ENCODE peak calls at places on chromosomes 2 and 18, in four cellular contexts. One of them, this sample, is unnamed.

GRCh38 chr2:53913721-53914120 is 54.0 kb upstream of the GPR75 start:
- DNase-seq in endothelial cell: peak
- DNase-seq in WERI-Rb-1: no peak
- DNase-seq in iPS DF 6.9: no peak
- DNase-seq in this sample: no peak

GRCh38 chr2:59015027-59015426 is 773.9 kb upstream of the FANCL start:
- DNase-seq in iPS DF 6.9: no peak
- DNase-seq in WERI-Rb-1: no peak
- DNase-seq in endothelial cell: no peak
- DNase-seq in this sample: no peak

GRCh38 chr2:138504546-138505239 is 3.1 kb downstream of the SPOPL start:
- DNase-seq in endothelial cell: no peak
- DNase-seq in iPS DF 6.9: no peak
- DNase-seq in WERI-Rb-1: no peak
- DNase-seq in this sample: no peak

GRCh38 chr2:27681844-27682243 is 18.2 kb downstream of the SLC4A1AP start:
- DNase-seq in endothelial cell: no peak
- DNase-seq in WERI-Rb-1: no peak
- DNase-seq in iPS DF 6.9: no peak
- DNase-seq in this sample: no peak

GRCh38 chr2:66251520-66251919 is 183.4 kb upstream of the MEIS1 start:
- DNase-seq in iPS DF 6.9: no peak
- DNase-seq in endothelial cell: no peak
- DNase-seq in WERI-Rb-1: no peak
- DNase-seq in this sample: no peak

GRCh38 chr2:219510512-219511135 is 3.7 kb upstream of the ASIC4 start:
- DNase-seq in iPS DF 6.9: no peak
- DNase-seq in endothelial cell: no peak
- DNase-seq in WERI-Rb-1: peak
- DNase-seq in this sample: no peak

GRCh38 chr2:159096896-159097295 is 128.5 kb downstream of the TANC1 start:
- DNase-seq in WERI-Rb-1: no peak
- DNase-seq in endothelial cell: no peak
- DNase-seq in iPS DF 6.9: no peak
- DNase-seq in this sample: no peak

GRCh38 chr2:33949371-33949770 is 350.3 kb upstream of the FAM98A start:
- DNase-seq in endothelial cell: no peak
- DNase-seq in iPS DF 6.9: no peak
- DNase-seq in WERI-Rb-1: no peak
- DNase-seq in this sample: no peak

GRCh38 chr2:43307046-43307445 is 80.6 kb upstream of the ZFP36L2 start:
- DNase-seq in iPS DF 6.9: no peak
- DNase-seq in endothelial cell: no peak
- DNase-seq in WERI-Rb-1: no peak
- DNase-seq in this sample: no peak

GRCh38 chr2:29295843-29296242 is 180.6 kb downstream of the CLIP4 start:
- DNase-seq in WERI-Rb-1: peak
- DNase-seq in iPS DF 6.9: no peak
- DNase-seq in endothelial cell: peak
- DNase-seq in this sample: no peak

GRCh38 chr2:160493227-160494028 is at the start of gene RBMS1:
- DNase-seq in endothelial cell: peak
- DNase-seq in iPS DF 6.9: no peak
- DNase-seq in WERI-Rb-1: peak
- DNase-seq in this sample: peak

GRCh38 chr18:28175930-28176673 is 828 bp downstream of the CDH2 start:
- DNase-seq in iPS DF 6.9: no peak
- DNase-seq in WERI-Rb-1: peak
- DNase-seq in endothelial cell: peak
- DNase-seq in this sample: no peak

GRCh38 chr2:128278979-128279378 is 39.7 kb downstream of the HS6ST1 start:
- DNase-seq in iPS DF 6.9: no peak
- DNase-seq in endothelial cell: no peak
- DNase-seq in WERI-Rb-1: peak
- DNase-seq in this sample: no peak

GRCh38 chr18:37019157-37019571 is 190.2 kb downstream of the KIAA1328 start:
- DNase-seq in endothelial cell: peak
- DNase-seq in iPS DF 6.9: peak
- DNase-seq in WERI-Rb-1: peak
- DNase-seq in this sample: peak

GRCh38 chr2:68293024-68293423 is 26.7 kb downstream of the CNRIP1 start:
- DNase-seq in endothelial cell: no peak
- DNase-seq in WERI-Rb-1: no peak
- DNase-seq in iPS DF 6.9: no peak
- DNase-seq in this sample: no peak

GRCh38 chr2:50727940-50728339 is 304.0 kb downstream of the NRXN1 start:
- DNase-seq in endothelial cell: no peak
- DNase-seq in iPS DF 6.9: no peak
- DNase-seq in WERI-Rb-1: no peak
- DNase-seq in this sample: no peak

GRCh38 chr18:27165412-27165811 is 19.7 kb downstream of the CHST9 start:
- DNase-seq in iPS DF 6.9: no peak
- DNase-seq in endothelial cell: no peak
- DNase-seq in WERI-Rb-1: no peak
- DNase-seq in this sample: no peak

GRCh38 chr2:168589236-168589635 is 133.2 kb downstream of the CERS6 start:
- DNase-seq in WERI-Rb-1: no peak
- DNase-seq in endothelial cell: no peak
- DNase-seq in iPS DF 6.9: no peak
- DNase-seq in this sample: no peak

GRCh38 chr2:59025157-59025757 is 784.1 kb upstream of the FANCL start:
- DNase-seq in endothelial cell: peak
- DNase-seq in iPS DF 6.9: peak
- DNase-seq in WERI-Rb-1: peak
- DNase-seq in this sample: peak